ENCODE peak calls at places on chromosomes 6 and 20, in seven cellular contexts. One of them, this sample, is unnamed.

GRCh38 chr6:44697333-44697732 is 309.8 kb downstream of the CDC5L start:
- DNase-seq in B cell: no peak
- DNase-seq in MM.1S: no peak
- DNase-seq in NCI-H1436: no peak
- DNase-seq in stimulated activated CD4-positive, alpha-beta T cell treated with anti-CD3 and anti-CD28 coated beads, Interleukin-15, amount 100 ng/mL, for 1 hour: no peak
- DNase-seq in activated T-cell treated with anti-CD3 and anti-CD28 coated beads for 1 hour: no peak
- DNase-seq in psoas muscle: peak
- DNase-seq in this sample: no peak

GRCh38 chr6:19399406-19399805 is 437.8 kb upstream of the ID4 start:
- DNase-seq in NCI-H1436: no peak
- DNase-seq in B cell: no peak
- DNase-seq in psoas muscle: no peak
- DNase-seq in stimulated activated CD4-positive, alpha-beta T cell treated with anti-CD3 and anti-CD28 coated beads, Interleukin-15, amount 100 ng/mL, for 1 hour: no peak
- DNase-seq in MM.1S: no peak
- DNase-seq in activated T-cell treated with anti-CD3 and anti-CD28 coated beads for 1 hour: no peak
- DNase-seq in this sample: no peak

GRCh38 chr6:31293343-31293742 is 21.5 kb upstream of the HLA-C start:
- DNase-seq in MM.1S: no peak
- DNase-seq in psoas muscle: no peak
- DNase-seq in activated T-cell treated with anti-CD3 and anti-CD28 coated beads for 1 hour: no peak
- DNase-seq in B cell: no peak
- DNase-seq in NCI-H1436: no peak
- DNase-seq in stimulated activated CD4-positive, alpha-beta T cell treated with anti-CD3 and anti-CD28 coated beads, Interleukin-15, amount 100 ng/mL, for 1 hour: no peak
- DNase-seq in this sample: peak

GRCh38 chr20:60599381-60599780 is 641.2 kb downstream of the CDH26 start:
- DNase-seq in psoas muscle: no peak
- DNase-seq in MM.1S: no peak
- DNase-seq in activated T-cell treated with anti-CD3 and anti-CD28 coated beads for 1 hour: no peak
- DNase-seq in B cell: no peak
- DNase-seq in stimulated activated CD4-positive, alpha-beta T cell treated with anti-CD3 and anti-CD28 coated beads, Interleukin-15, amount 100 ng/mL, for 1 hour: no peak
- DNase-seq in NCI-H1436: no peak
- DNase-seq in this sample: no peak

GRCh38 chr20:37384683-37385174 is 38.8 kb downstream of the SRC start:
- DNase-seq in B cell: peak
- DNase-seq in psoas muscle: peak
- DNase-seq in activated T-cell treated with anti-CD3 and anti-CD28 coated beads for 1 hour: peak
- DNase-seq in stimulated activated CD4-positive, alpha-beta T cell treated with anti-CD3 and anti-CD28 coated beads, Interleukin-15, amount 100 ng/mL, for 1 hour: peak
- DNase-seq in MM.1S: peak
- DNase-seq in NCI-H1436: no peak
- DNase-seq in this sample: peak

GRCh38 chr6:167547751-167548150 is 222.9 kb downstream of the TTLL2 start:
- DNase-seq in psoas muscle: no peak
- DNase-seq in MM.1S: no peak
- DNase-seq in B cell: no peak
- DNase-seq in activated T-cell treated with anti-CD3 and anti-CD28 coated beads for 1 hour: no peak
- DNase-seq in stimulated activated CD4-positive, alpha-beta T cell treated with anti-CD3 and anti-CD28 coated beads, Interleukin-15, amount 100 ng/mL, for 1 hour: no peak
- DNase-seq in NCI-H1436: no peak
- DNase-seq in this sample: no peak

GRCh38 chr6:56514395-56514794 is 128.3 kb downstream of the DST start:
- DNase-seq in stimulated activated CD4-positive, alpha-beta T cell treated with anti-CD3 and anti-CD28 coated beads, Interleukin-15, amount 100 ng/mL, for 1 hour: no peak
- DNase-seq in B cell: no peak
- DNase-seq in NCI-H1436: no peak
- DNase-seq in activated T-cell treated with anti-CD3 and anti-CD28 coated beads for 1 hour: no peak
- DNase-seq in MM.1S: no peak
- DNase-seq in psoas muscle: no peak
- DNase-seq in this sample: no peak

GRCh38 chr20:13220857-13221297 is at the start of gene ISM1:
- DNase-seq in NCI-H1436: no peak
- DNase-seq in psoas muscle: peak
- DNase-seq in MM.1S: peak
- DNase-seq in stimulated activated CD4-positive, alpha-beta T cell treated with anti-CD3 and anti-CD28 coated beads, Interleukin-15, amount 100 ng/mL, for 1 hour: peak
- DNase-seq in activated T-cell treated with anti-CD3 and anti-CD28 coated beads for 1 hour: peak
- DNase-seq in B cell: peak
- DNase-seq in this sample: no peak

GRCh38 chr6:96853083-96853482 is 15.8 kb upstream of the GPR63 start:
- DNase-seq in psoas muscle: no peak
- DNase-seq in NCI-H1436: no peak
- DNase-seq in stimulated activated CD4-positive, alpha-beta T cell treated with anti-CD3 and anti-CD28 coated beads, Interleukin-15, amount 100 ng/mL, for 1 hour: no peak
- DNase-seq in MM.1S: no peak
- DNase-seq in B cell: no peak
- DNase-seq in activated T-cell treated with anti-CD3 and anti-CD28 coated beads for 1 hour: no peak
- DNase-seq in this sample: no peak

GRCh38 chr20:56360133-56360898 is 1.5 kb downstream of the FAM210B start:
- DNase-seq in B cell: no peak
- DNase-seq in NCI-H1436: no peak
- DNase-seq in activated T-cell treated with anti-CD3 and anti-CD28 coated beads for 1 hour: no peak
- DNase-seq in MM.1S: no peak
- DNase-seq in stimulated activated CD4-positive, alpha-beta T cell treated with anti-CD3 and anti-CD28 coated beads, Interleukin-15, amount 100 ng/mL, for 1 hour: no peak
- DNase-seq in psoas muscle: no peak
- DNase-seq in this sample: peak